ENCODE peak calls at places on chromosomes 12 and 14, in four cellular contexts. One of them, this sample, is unnamed.

GRCh38 chr12:109736552-109737108 is 23.0 kb downstream of the FAM222A start:
- DNase-seq in SK-N-SH: peak; percentile 43
- DNase-seq in GM12878: no peak
- DNase-seq in K562: peak; percentile 84
- DNase-seq in this sample: peak; percentile 87

GRCh38 chr12:11877869-11878780 is 192.6 kb upstream of the BCL2L14 start:
- DNase-seq in SK-N-SH: peak; percentile 39
- DNase-seq in GM12878: no peak
- DNase-seq in K562: no peak
- DNase-seq in this sample: peak; percentile 34

GRCh38 chr14:31224808-31225207 is 17.2 kb upstream of the HECTD1 start:
- DNase-seq in SK-N-SH: no peak
- DNase-seq in GM12878: no peak
- DNase-seq in K562: no peak
- DNase-seq in this sample: no peak

GRCh38 chr14:28766505-28767238 is at the start of gene FOXG1:
- DNase-seq in SK-N-SH: peak; percentile 46
- DNase-seq in GM12878: no peak
- DNase-seq in K562: peak; percentile 79
- DNase-seq in this sample: peak; percentile 72

GRCh38 chr12:46177842-46178608 is 90.8 kb downstream of the SLC38A1 start:
- DNase-seq in SK-N-SH: no peak
- DNase-seq in GM12878: peak; percentile 58
- DNase-seq in K562: no peak
- DNase-seq in this sample: no peak

GRCh38 chr12:57611810-57612710 is 825 bp downstream of the ARHGEF25 start:
- DNase-seq in SK-N-SH: peak; percentile 64
- DNase-seq in GM12878: no peak
- DNase-seq in K562: no peak
- DNase-seq in this sample: no peak

GRCh38 chr12:2743478-2743877 is 51.3 kb upstream of the FKBP4 start:
- DNase-seq in SK-N-SH: no peak
- DNase-seq in GM12878: no peak
- DNase-seq in K562: no peak
- DNase-seq in this sample: no peak

GRCh38 chr12:72207756-72208155 is 64.4 kb upstream of the TRHDE start:
- DNase-seq in SK-N-SH: no peak
- DNase-seq in GM12878: no peak
- DNase-seq in K562: no peak
- DNase-seq in this sample: no peak

GRCh38 chr12:64976131-64976530 is 145.0 kb downstream of the WIF1 start:
- DNase-seq in SK-N-SH: no peak
- DNase-seq in GM12878: peak; percentile 40
- DNase-seq in K562: no peak
- DNase-seq in this sample: no peak

GRCh38 chr14:99720941-99721791 is 37.1 kb downstream of the CYP46A1 start:
- DNase-seq in SK-N-SH: no peak
- DNase-seq in GM12878: no peak
- DNase-seq in K562: no peak
- DNase-seq in this sample: no peak

GRCh38 chr14:104794099-104794498 is 1.4 kb downstream of the AKT1 start:
- DNase-seq in SK-N-SH: peak; percentile 92
- DNase-seq in GM12878: no peak
- DNase-seq in K562: peak; percentile 70
- DNase-seq in this sample: peak; percentile 92

GRCh38 chr12:100984821-100985220 is 190.2 kb downstream of the ANO4 start:
- DNase-seq in SK-N-SH: no peak
- DNase-seq in GM12878: no peak
- DNase-seq in K562: no peak
- DNase-seq in this sample: no peak

GRCh38 chr12:57236925-57237652 is 7.6 kb downstream of the SHMT2 start:
- DNase-seq in SK-N-SH: no peak
- DNase-seq in GM12878: no peak
- DNase-seq in K562: no peak
- DNase-seq in this sample: no peak

GRCh38 chr12:15823360-15824128 is 34.4 kb upstream of the EPS8 start:
- DNase-seq in SK-N-SH: no peak
- DNase-seq in GM12878: no peak
- DNase-seq in K562: no peak
- DNase-seq in this sample: no peak

GRCh38 chr14:25518347-25518746 is 468.4 kb upstream of the STXBP6 start:
- DNase-seq in SK-N-SH: no peak
- DNase-seq in GM12878: no peak
- DNase-seq in K562: no peak
- DNase-seq in this sample: no peak

GRCh38 chr12:3193755-3194154 is 116.6 kb downstream of the TSPAN9 start:
- DNase-seq in SK-N-SH: no peak
- DNase-seq in GM12878: no peak
- DNase-seq in K562: no peak
- DNase-seq in this sample: no peak

GRCh38 chr12:49671051-49671765 is 36.0 kb downstream of the FMNL3 start:
- DNase-seq in SK-N-SH: no peak
- DNase-seq in GM12878: no peak
- DNase-seq in K562: no peak
- DNase-seq in this sample: no peak

GRCh38 chr12:109713187-109713984 is at the start of gene FAM222A:
- DNase-seq in SK-N-SH: peak; percentile 97
- DNase-seq in GM12878: peak; percentile 60
- DNase-seq in K562: peak; percentile 95
- DNase-seq in this sample: peak; percentile 94

GRCh38 chr12:47715393-47715876 is 9.6 kb upstream of the RPAP3 start:
- DNase-seq in SK-N-SH: peak; percentile 63
- DNase-seq in GM12878: no peak
- DNase-seq in K562: peak; percentile 62
- DNase-seq in this sample: no peak

GRCh38 chr12:74185360-74185759 is 352.3 kb upstream of the ATXN7L3B start:
- DNase-seq in SK-N-SH: no peak
- DNase-seq in GM12878: no peak
- DNase-seq in K562: no peak
- DNase-seq in this sample: no peak

GRCh38 chr12:25455696-25456095 is 97.4 kb downstream of the LMNTD1 start:
- DNase-seq in SK-N-SH: no peak
- DNase-seq in GM12878: no peak
- DNase-seq in K562: no peak
- DNase-seq in this sample: no peak

GRCh38 chr12:22276846-22277245 is 57.7 kb downstream of the ST8SIA1 start:
- DNase-seq in SK-N-SH: no peak
- DNase-seq in GM12878: no peak
- DNase-seq in K562: no peak
- DNase-seq in this sample: no peak

GRCh38 chr12:49959570-49960473 is 1.9 kb upstream of the AQP5 start:
- DNase-seq in SK-N-SH: no peak
- DNase-seq in GM12878: no peak
- DNase-seq in K562: no peak
- DNase-seq in this sample: peak; percentile 60

GRCh38 chr12:62631531-62632520 is 165.2 kb downstream of the MON2 start:
- DNase-seq in SK-N-SH: peak; percentile 89
- DNase-seq in GM12878: no peak
- DNase-seq in K562: no peak
- DNase-seq in this sample: peak; percentile 84

GRCh38 chr14:63991833-63992232 is 139.0 kb downstream of the SYNE2 start:
- DNase-seq in SK-N-SH: no peak
- DNase-seq in GM12878: no peak
- DNase-seq in K562: no peak
- DNase-seq in this sample: no peak

GRCh38 chr12:121523741-121524140 is 57.1 kb downstream of the KDM2B start:
- DNase-seq in SK-N-SH: no peak
- DNase-seq in GM12878: no peak
- DNase-seq in K562: no peak
- DNase-seq in this sample: no peak

GRCh38 chr12:27686147-27686546 is 10.1 kb upstream of the REP15 start:
- DNase-seq in SK-N-SH: no peak
- DNase-seq in GM12878: no peak
- DNase-seq in K562: no peak
- DNase-seq in this sample: no peak

GRCh38 chr12:115632323-115632722 is 645.2 kb downstream of the MED13L start:
- DNase-seq in SK-N-SH: no peak
- DNase-seq in GM12878: no peak
- DNase-seq in K562: no peak
- DNase-seq in this sample: no peak

GRCh38 chr12:100376166-100376565 is 19.3 kb downstream of the SLC17A8 start:
- DNase-seq in SK-N-SH: no peak
- DNase-seq in GM12878: no peak
- DNase-seq in K562: no peak
- DNase-seq in this sample: no peak

GRCh38 chr14:80049055-80049454 is 162.2 kb downstream of the DIO2 start:
- DNase-seq in SK-N-SH: no peak
- DNase-seq in GM12878: no peak
- DNase-seq in K562: no peak
- DNase-seq in this sample: no peak

GRCh38 chr12:108564724-108565123 is 2.3 kb downstream of the ISCU start:
- DNase-seq in SK-N-SH: no peak
- DNase-seq in GM12878: no peak
- DNase-seq in K562: no peak
- DNase-seq in this sample: no peak

GRCh38 chr12:67043771-67044170 is 225.4 kb upstream of the CAND1 start:
- DNase-seq in SK-N-SH: no peak
- DNase-seq in GM12878: no peak
- DNase-seq in K562: no peak
- DNase-seq in this sample: no peak

GRCh38 chr14:29928342-29928640 is 644 bp upstream of the PRKD1 start:
- DNase-seq in SK-N-SH: no peak
- DNase-seq in GM12878: no peak
- DNase-seq in K562: no peak
- DNase-seq in this sample: no peak

GRCh38 chr14:55536208-55536708 is 43.7 kb upstream of the KTN1 start:
- DNase-seq in SK-N-SH: no peak
- DNase-seq in GM12878: no peak
- DNase-seq in K562: no peak
- DNase-seq in this sample: no peak

GRCh38 chr12:103586132-103586531 is 941 bp upstream of the STAB2 start:
- DNase-seq in SK-N-SH: no peak
- DNase-seq in GM12878: no peak
- DNase-seq in K562: no peak
- DNase-seq in this sample: no peak
- TF ChIP-seq NRF1 in SK-N-SH: no peak
- TF ChIP-seq NRF1 in GM12878: no peak
- TF ChIP-seq NRF1 in K562: no peak
- TF ChIP-seq NRF1 in this sample: no peak

GRCh38 chr12:114625294-114625851 is 58.6 kb downstream of the TBX3 start:
- DNase-seq in SK-N-SH: peak; percentile 68
- DNase-seq in GM12878: no peak
- DNase-seq in K562: peak; percentile 68
- DNase-seq in this sample: peak; percentile 88
- TF ChIP-seq NRF1 in SK-N-SH: no peak
- TF ChIP-seq NRF1 in GM12878: no peak
- TF ChIP-seq NRF1 in K562: no peak
- TF ChIP-seq NRF1 in this sample: no peak

GRCh38 chr12:122665349-122665748 is 37.8 kb downstream of the HCAR2 start:
- DNase-seq in SK-N-SH: no peak
- DNase-seq in GM12878: no peak
- DNase-seq in K562: no peak
- DNase-seq in this sample: no peak

GRCh38 chr12:122668268-122668667 is 34.9 kb downstream of the HCAR2 start:
- DNase-seq in SK-N-SH: no peak
- DNase-seq in GM12878: no peak
- DNase-seq in K562: no peak
- DNase-seq in this sample: no peak

GRCh38 chr12:122672515-122672914 is 30.6 kb downstream of the HCAR2 start:
- DNase-seq in SK-N-SH: no peak
- DNase-seq in GM12878: no peak
- DNase-seq in K562: no peak
- DNase-seq in this sample: no peak

GRCh38 chr12:122665759-122666158 is 37.4 kb downstream of the HCAR2 start:
- DNase-seq in SK-N-SH: no peak
- DNase-seq in GM12878: no peak
- DNase-seq in K562: no peak
- DNase-seq in this sample: no peak

GRCh38 chr12:122669397-122670070 is 33.6 kb downstream of the HCAR2 start:
- DNase-seq in SK-N-SH: no peak
- DNase-seq in GM12878: no peak
- DNase-seq in K562: no peak
- DNase-seq in this sample: no peak
- TF ChIP-seq NRF1 in SK-N-SH: no peak
- TF ChIP-seq NRF1 in GM12878: no peak
- TF ChIP-seq NRF1 in K562: no peak
- TF ChIP-seq NRF1 in this sample: no peak

DNA sequence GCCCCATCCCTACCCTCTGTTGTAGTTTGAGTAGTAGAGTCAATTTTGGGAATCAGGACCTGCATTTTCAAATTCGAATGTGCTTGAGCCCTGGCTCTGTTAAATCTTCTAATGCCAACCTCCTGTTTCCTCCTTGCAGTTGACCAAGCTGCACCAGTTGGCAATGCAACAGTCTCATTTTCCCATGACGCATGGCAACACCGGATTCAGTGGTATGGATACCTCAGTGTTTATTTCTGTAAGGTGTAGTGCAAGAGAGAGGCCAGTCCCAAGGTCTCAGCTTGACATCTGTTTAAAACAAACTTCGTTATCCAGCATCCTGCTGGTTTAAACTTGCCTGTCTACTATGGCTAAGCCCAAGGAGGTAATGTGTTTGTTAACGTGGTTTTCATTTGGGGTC is 15.2 kb downstream of the PCBP2 start:
- DNase-seq in SK-N-SH: no peak
- DNase-seq in GM12878: no peak
- DNase-seq in K562: no peak
- DNase-seq in this sample: no peak
- TF ChIP-seq NRF1 in SK-N-SH: no peak
- TF ChIP-seq NRF1 in GM12878: no peak
- TF ChIP-seq NRF1 in K562: no peak
- TF ChIP-seq NRF1 in this sample: no peak

GRCh38 chr12:14153803-14154202 is 172.4 kb upstream of the GRIN2B start:
- DNase-seq in SK-N-SH: no peak
- DNase-seq in GM12878: peak; percentile 31
- DNase-seq in K562: no peak
- DNase-seq in this sample: no peak

GRCh38 chr12:14156606-14157005 is 175.2 kb upstream of the GRIN2B start:
- DNase-seq in SK-N-SH: no peak
- DNase-seq in GM12878: no peak
- DNase-seq in K562: no peak
- DNase-seq in this sample: no peak

DNA sequence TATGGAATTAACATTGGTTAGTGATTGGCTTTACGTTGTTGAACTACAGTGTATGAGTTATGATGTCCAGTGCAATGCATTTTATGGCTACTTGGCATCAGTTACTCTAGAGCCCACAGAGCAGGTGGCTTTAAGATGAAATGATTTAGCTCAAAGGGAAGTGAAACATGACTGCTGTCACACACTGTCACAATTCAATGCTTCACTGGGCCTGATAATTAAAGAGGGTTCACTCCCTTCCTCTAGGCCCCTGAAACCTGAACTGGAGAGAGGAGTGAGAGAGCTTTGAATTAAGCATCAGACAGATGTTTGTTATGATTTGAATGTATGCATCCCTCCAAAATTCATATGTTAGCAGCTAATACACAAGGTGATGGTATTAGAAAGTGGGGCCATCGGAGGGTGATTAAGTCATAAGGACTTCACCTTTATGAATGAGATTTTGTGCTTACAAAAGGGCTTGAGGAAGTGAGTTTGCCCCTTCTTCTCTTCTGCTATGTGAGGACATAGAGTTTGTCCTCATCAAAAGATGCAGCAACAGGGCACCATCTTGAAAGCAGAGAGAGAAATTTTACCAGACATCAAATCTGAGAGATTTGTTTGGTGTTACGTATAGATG is 175.8 kb upstream of the GRIN2B start:
- DNase-seq in SK-N-SH: no peak
- DNase-seq in GM12878: peak; percentile 99
- DNase-seq in K562: no peak
- DNase-seq in this sample: peak; percentile 7
- TF ChIP-seq NRF1 in SK-N-SH: no peak
- TF ChIP-seq NRF1 in GM12878: no peak
- TF ChIP-seq NRF1 in K562: no peak
- TF ChIP-seq NRF1 in this sample: no peak

GRCh38 chr14:92866181-92866752 is 56.7 kb upstream of the CHGA start:
- DNase-seq in SK-N-SH: no peak
- DNase-seq in GM12878: no peak
- DNase-seq in K562: no peak
- DNase-seq in this sample: no peak
- TF ChIP-seq NRF1 in SK-N-SH: no peak
- TF ChIP-seq NRF1 in GM12878: no peak
- TF ChIP-seq NRF1 in K562: no peak
- TF ChIP-seq NRF1 in this sample: no peak

This sample was measured in H1.